ENCODE peak calls at places on chromosomes 12 and 14, in five cellular contexts. V is stimulated activated naive CD8-positive, alpha-beta T cell treated with anti-CD3 and anti-CD28 coated beads, Interleukin-15, Interleukin-2, amounts not matched to agents 100 U/mL and 50 U/mL, for 24 hours; B is heart right ventricle; W is HEK293T; U is T-helper 9 cell. Q is an unnamed sample.

GRCh38 chr12:38983117-38983571 is 77.8 kb upstream of the CPNE8 start:
- DNase-seq in V (no peak), B (no peak), W (no peak), U (no peak), Q (no peak)

GRCh38 chr12:125340791-125341190 is 275.6 kb downstream of the AACS start:
- DNase-seq in V (no peak), B (no peak), W (peak; percentile 10), U (no peak), Q (no peak)

GRCh38 chr12:64392221-64392620 is 1.7 kb upstream of the C12orf56 start:
- DNase-seq in V (no peak), B (no peak), W (peak; percentile 16), U (no peak), Q (no peak)

GRCh38 chr14:75156901-75157300 is 19.5 kb downstream of the TMED10 start:
- DNase-seq in V (no peak), B (no peak), W (no peak), U (no peak), Q (no peak)

GRCh38 chr12:48788852-48789775 is at the start of gene ADCY6:
- DNase-seq in V (no peak), B (peak; percentile 86), W (peak; percentile 68), U (no peak), Q (peak; percentile 96)

GRCh38 chr12:6691473-6691872 is 2.3 kb upstream of the ZNF384 start:
- DNase-seq in V (no peak), B (no peak), W (no peak), U (no peak), Q (no peak)

GRCh38 chr12:22978962-22979361 is 354.0 kb downstream of the ETNK1 start:
- DNase-seq in V (no peak), B (no peak), W (no peak), U (no peak), Q (peak; percentile 11)

GRCh38 chr14:94940263-94940993 is 170.5 kb upstream of the GSC start:
- DNase-seq in V (no peak), B (no peak), W (no peak), U (no peak), Q (no peak)

GRCh38 chr12:131085816-131086591 is 132.3 kb downstream of the ADGRD1 start:
- DNase-seq in V (no peak), B (no peak), W (no peak), U (no peak), Q (no peak)

GRCh38 chr12:95805864-95806669 is 15.5 kb upstream of the NTN4 start:
- DNase-seq in V (no peak), B (no peak), W (no peak), U (peak; percentile 10), Q (no peak)

GRCh38 chr12:77064891-77065360 is 443 bp downstream of the E2F7 start:
- DNase-seq in V (peak; percentile 41), B (no peak), W (peak; percentile 51), U (peak; percentile 2), Q (no peak)

GRCh38 chr14:22474730-22475351 is 114.2 kb downstream of the DAD1 start:
- DNase-seq in V (no peak), B (no peak), W (no peak), U (no peak), Q (no peak)

GRCh38 chr14:105275267-105275946 is 25.4 kb downstream of the BRF1 start:
- DNase-seq in V (no peak), B (no peak), W (no peak), U (no peak), Q (no peak)

GRCh38 chr12:100741084-100741711 is 53.4 kb upstream of the ANO4 start:
- DNase-seq in V (no peak), B (no peak), W (peak; percentile 41), U (no peak), Q (peak; percentile 37)

GRCh38 chr12:129635003-129635685 is 268.7 kb downstream of the TMEM132D start:
- DNase-seq in V (no peak), B (no peak), W (no peak), U (no peak), Q (no peak)

GRCh38 chr14:61262082-61262481 is 19.1 kb downstream of the TMEM30B start:
- DNase-seq in V (no peak), B (no peak), W (no peak), U (no peak), Q (no peak)

GRCh38 chr12:95633049-95633545 is 81.8 kb upstream of the USP44 start:
- DNase-seq in V (no peak), B (no peak), W (no peak), U (no peak), Q (no peak)

GRCh38 chr12:58174316-58174715 is 232.9 kb downstream of the ATP23 start:
- DNase-seq in V (no peak), B (no peak), W (no peak), U (no peak), Q (no peak)

GRCh38 chr12:50520808-50521207 is 16.0 kb downstream of the DIP2B start:
- DNase-seq in V (no peak), B (no peak), W (no peak), U (no peak), Q (no peak)

GRCh38 chr12:13702401-13702800 is 279.0 kb downstream of the GRIN2B start:
- DNase-seq in V (no peak), B (no peak), W (no peak), U (no peak), Q (no peak)

GRCh38 chr14:33914676-33915516 is 36.0 kb downstream of the EGLN3 start:
- DNase-seq in V (no peak), B (no peak), W (no peak), U (no peak), Q (no peak)

GRCh38 chr12:59812716-59813115 is 216.9 kb downstream of the SLC16A7 start:
- DNase-seq in V (no peak), B (no peak), W (no peak), U (no peak), Q (no peak)

GRCh38 chr14:33317675-33318074 is 379.0 kb downstream of the NPAS3 start:
- DNase-seq in V (no peak), B (no peak), W (no peak), U (no peak), Q (no peak)

GRCh38 chr12:40907115-40907521 is 214.9 kb downstream of the CNTN1 start:
- DNase-seq in V (no peak), B (no peak), W (no peak), U (no peak), Q (no peak)

GRCh38 chr14:36768638-36769337 is 107.1 kb downstream of the PAX9 start:
- DNase-seq in V (no peak), B (no peak), W (no peak), U (no peak), Q (no peak)

GRCh38 chr14:71333705-71334104 is 426.4 kb downstream of the PCNX1 start:
- DNase-seq in V (no peak), B (no peak), W (no peak), U (no peak), Q (no peak)

GRCh38 chr14:104282332-104283196 is 144.2 kb downstream of the KIF26A start:
- DNase-seq in V (no peak), B (no peak), W (no peak), U (no peak), Q (no peak)

GRCh38 chr12:110744176-110744575 is 1.5 kb upstream of the PPP1CC start:
- DNase-seq in V (no peak), B (no peak), W (no peak), U (no peak), Q (no peak)

Q was measured in SK-N-SH.